ENCODE peak calls at places on chromosomes 12 and 14, in eight cellular contexts. F, D, L, E, B, R, V and K are unnamed samples.

GRCh38 chr14:65164068-65164824 is 61.9 kb upstream of the MAX start:
- DNase-seq in F (peak; percentile 75), L (no peak), V (peak; percentile 79), E (no peak), R (peak; percentile 24), B (no peak), D (no peak), K (no peak)

GRCh38 chr14:94342334-94342934 is 19.3 kb upstream of the SERPINA6 start:
- DNase-seq in L (peak; percentile 69), R (peak; percentile 37), E (peak; percentile 18), D (peak; percentile 99), V (no peak), F (peak; percentile 100), B (peak; percentile 32), K (peak; percentile 99)

GRCh38 chr12:14630793-14631192 is 63.1 kb upstream of the PLBD1 start:
- DNase-seq in B (no peak), V (no peak), R (no peak), L (no peak), F (no peak), D (no peak), E (no peak), K (no peak)

GRCh38 chr12:123150273-123150803 is 552 bp downstream of the PITPNM2 start:
- DNase-seq in F (no peak), B (no peak), R (peak; percentile 39), E (no peak), L (peak; percentile 63), V (no peak), D (no peak), K (no peak)

GRCh38 chr12:82650627-82651337 is 35.9 kb upstream of the TMTC2 start:
- DNase-seq in V (no peak), F (peak; percentile 28), R (no peak), E (no peak), D (peak; percentile 97), L (no peak), B (no peak), K (no peak)

GRCh38 chr12:83389237-83389996 is 702.7 kb downstream of the TMTC2 start:
- DNase-seq in B (no peak), E (no peak), R (no peak), L (peak; percentile 3), F (no peak), D (no peak), V (no peak), K (no peak)

GRCh38 chr14:64391986-64392385 is 3.8 kb downstream of the MTHFD1 start:
- DNase-seq in E (no peak), V (no peak), B (no peak), D (no peak), L (no peak), F (no peak), R (no peak), K (no peak)

GRCh38 chr12:19186722-19187661 is 57.5 kb downstream of the PLEKHA5 start:
- DNase-seq in R (no peak), V (peak; percentile 52), D (peak; percentile 55), F (peak; percentile 76), B (no peak), E (no peak), L (no peak), K (no peak)

GRCh38 chr12:77847665-77848431 is 17.2 kb downstream of the NAV3 start:
- DNase-seq in B (no peak), V (peak; percentile 85), F (peak; percentile 77), L (no peak), E (no peak), R (no peak), D (peak; percentile 96), K (peak; percentile 53)

GRCh38 chr14:74913986-74914573 is 9.0 kb downstream of the RPS6KL1 start:
- DNase-seq in E (no peak), F (peak; percentile 85), V (peak; percentile 59), B (no peak), L (peak; percentile 64), R (no peak), D (peak; percentile 57), K (peak; percentile 46)

GRCh38 chr12:6230321-6231110 is 30.3 kb downstream of the CD9 start:
- DNase-seq in V (peak; percentile 84), L (no peak), R (peak; percentile 48), F (peak; percentile 60), B (peak; percentile 34), D (peak; percentile 89), E (peak; percentile 79), K (no peak)

GRCh38 chr14:91351508-91351853 is 66.1 kb downstream of the CCDC88C start:
- DNase-seq in D (no peak), F (no peak), V (peak; percentile 16), E (no peak), L (no peak), B (no peak), R (no peak), K (no peak)

GRCh38 chr12:21526053-21526452 is at the start of gene SPX:
- DNase-seq in R (no peak), F (peak; percentile 13), V (peak; percentile 4), L (no peak), B (no peak), D (peak; percentile 9), E (no peak), K (no peak)

GRCh38 chr14:22179190-22179589 is 409.8 kb downstream of the DAD1 start:
- DNase-seq in D (no peak), L (no peak), E (no peak), F (no peak), B (no peak), V (no peak), R (no peak), K (no peak)

GRCh38 chr14:22177870-22178269 is 411.2 kb downstream of the DAD1 start:
- DNase-seq in R (no peak), F (peak; percentile 10), E (no peak), D (no peak), V (no peak), L (no peak), B (no peak), K (no peak)

GRCh38 chr14:22174412-22174811 is 414.6 kb downstream of the DAD1 start:
- DNase-seq in R (no peak), E (no peak), B (no peak), D (no peak), F (no peak), L (no peak), V (no peak), K (no peak)

GRCh38 chr14:22178330-22178981 is 410.6 kb downstream of the DAD1 start:
- DNase-seq in R (no peak), L (no peak), F (peak; percentile 3), V (no peak), D (no peak), B (no peak), E (no peak), K (no peak)

DNA sequence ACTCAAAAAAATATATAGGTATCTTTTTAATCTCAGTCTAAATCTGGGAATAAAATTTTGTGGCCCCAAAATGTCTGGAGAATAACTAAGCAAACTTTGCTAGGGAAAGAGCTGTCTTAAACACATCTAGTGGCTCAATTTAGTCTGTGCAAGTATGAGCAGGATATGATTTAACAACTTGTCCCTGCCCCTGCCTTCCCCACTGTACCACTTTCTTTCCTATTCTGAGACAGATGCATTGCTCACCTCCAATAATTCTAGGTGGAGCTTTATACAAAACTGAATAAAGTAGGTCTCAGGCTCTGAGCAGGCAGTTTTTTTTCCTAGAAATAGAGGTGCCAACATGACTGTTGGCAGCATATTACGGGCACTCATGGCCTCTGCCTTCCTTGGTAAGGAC is 412.1 kb downstream of the DAD1 start:
- DNase-seq in V (no peak), R (no peak), D (no peak), L (no peak), F (no peak), B (no peak), E (no peak), K (no peak)
- H3K4me3 ChIP-seq in V (no peak overlapping the region), R (no peak overlapping the region), D (no peak overlapping the region), L (no peak overlapping the region), F (no peak overlapping the region), B (no peak overlapping the region), E (no peak overlapping the region), K (no peak overlapping the region)

GRCh38 chr14:103029936-103030335 is 27.4 kb downstream of the CDC42BPB start:
- DNase-seq in D (no peak), E (no peak), R (no peak), V (no peak), B (no peak), L (no peak), F (no peak), K (no peak)

GRCh38 chr14:103031566-103031911 is 25.8 kb downstream of the CDC42BPB start:
- DNase-seq in V (no peak), F (no peak), L (no peak), E (no peak), D (no peak), R (no peak), B (no peak), K (no peak)

GRCh38 chr14:103033744-103034143 is 23.6 kb downstream of the CDC42BPB start:
- DNase-seq in F (no peak), E (no peak), V (no peak), R (no peak), B (no peak), D (no peak), L (no peak), K (no peak)

GRCh38 chr14:103030741-103031565 is 26.4 kb downstream of the CDC42BPB start:
- DNase-seq in D (no peak), B (no peak), E (no peak), V (no peak), F (no peak), R (no peak), L (no peak), K (no peak)

DNA sequence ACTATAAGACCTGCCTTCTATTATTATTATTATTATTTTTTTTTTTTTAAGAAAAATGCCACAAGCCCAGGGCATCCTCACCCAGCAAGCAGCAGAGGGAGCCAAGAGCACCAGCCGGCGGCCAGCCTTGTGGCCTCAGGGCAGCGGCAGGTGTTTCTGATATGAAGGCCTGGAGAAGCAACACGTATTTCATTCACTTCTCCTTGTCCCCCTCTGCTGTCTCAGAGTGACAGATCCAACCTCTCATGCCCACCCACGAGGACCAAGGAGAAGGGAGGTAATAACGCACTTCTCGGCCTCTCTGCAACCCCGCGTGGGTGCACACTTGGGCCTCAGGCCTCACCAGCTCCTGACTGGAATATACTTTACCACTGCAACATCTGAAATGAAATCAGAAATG is 25.4 kb downstream of the CDC42BPB start:
- DNase-seq in D (no peak), F (no peak), E (no peak), V (peak; percentile 7), B (no peak), R (peak; percentile 33), L (no peak), K (no peak)
- TF ChIP-seq CTCF in D (peak; percentile 44), F (no peak), E (no peak), V (peak; percentile 23), B (no peak), R (no peak), L (no peak), K (no peak)

DNA sequence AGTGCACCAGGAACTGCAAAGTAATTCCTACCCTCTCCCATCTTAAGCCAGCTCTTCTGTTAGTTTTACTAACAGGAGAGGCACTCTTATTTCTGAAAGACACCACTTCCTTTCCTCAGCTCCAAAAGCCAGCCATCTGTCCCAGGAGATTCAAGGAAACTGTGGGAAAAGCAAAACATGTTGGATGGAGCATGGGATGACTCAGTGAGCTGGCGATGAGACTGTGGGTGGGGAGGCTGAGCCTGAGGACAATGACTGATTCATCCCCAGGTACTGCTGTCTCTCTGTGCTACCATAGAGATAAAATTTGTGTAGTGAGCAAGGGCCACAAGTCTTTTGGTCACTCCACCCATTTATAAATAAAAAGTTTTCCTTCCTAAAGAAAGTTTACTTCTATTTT is 141.4 kb downstream of the MYRFL start:
- DNase-seq in V (no peak), L (peak; percentile 29), B (no peak), F (peak; percentile 62), D (peak; percentile 96), R (no peak), E (no peak), K (no peak)
- H3K27ac ChIP-seq in V (no peak overlapping the region), L (peak overlapping the region; percentile 48), B (peak overlapping the region; percentile 50), F (no peak overlapping the region), D (peak overlapping the region; percentile 100), R (peak overlapping the region; percentile 63), E (no peak overlapping the region), K (peak overlapping the region; percentile 4)

GRCh38 chr12:121295746-121296617 is 527 bp downstream of the CAMKK2 start:
- DNase-seq in B (no peak), R (no peak), F (peak; percentile 15), L (no peak), V (peak; percentile 26), E (peak; percentile 25), D (peak; percentile 28), K (no peak)
- H3K4me3 ChIP-seq in B (peak overlapping the region; percentile 76), R (peak overlapping the region; percentile 96), F (peak overlapping the region; percentile 96), L (peak overlapping the region; percentile 98), V (peak overlapping the region; percentile 93), E (peak overlapping the region; percentile 98), D (peak overlapping the region; percentile 98), K (peak overlapping the region; percentile 84)